ENCODE peak calls at places on chromosomes 3 and 15, in eight cellular contexts. W is left ventricle myocardium inferior; K is heart right ventricle; D is lower lobe of right lung; O is neuronal stem cell; U is CD4-positive, CD25-positive, alpha-beta regulatory T cell; C is right lobe of liver; Y is CD8-positive, alpha-beta T cell. Z is an unnamed sample.

GRCh38 chr3:194910414-194910979 is 224.8 kb downstream of the FAM43A start:
- DNase-seq in D (no peak), K (no peak), C (no peak), W (no peak), Y (no peak), O (no peak), U (no peak), Z (no peak)

GRCh38 chr3:190902292-190902691 is 39.8 kb upstream of the GMNC start:
- DNase-seq in C (no peak), O (no peak), W (no peak), U (no peak), D (no peak), Y (no peak), K (no peak), Z (no peak)

GRCh38 chr3:45362161-45362560 is 26.2 kb upstream of the LARS2 start:
- DNase-seq in W (no peak), U (no peak), O (no peak), D (no peak), K (no peak), C (no peak), Y (no peak), Z (no peak)

GRCh38 chr3:126441256-126441880 is 34.3 kb downstream of the ZXDC start:
- DNase-seq in O (no peak), C (peak; percentile 37), K (no peak), W (no peak), D (no peak), U (no peak), Y (no peak), Z (no peak)

GRCh38 chr3:112629425-112629824 is 11.5 kb downstream of the CCDC80 start:
- DNase-seq in C (no peak), O (no peak), U (no peak), W (peak; percentile 40), D (no peak), Y (no peak), K (peak; percentile 50), Z (peak; percentile 69)

GRCh38 chr15:88704791-88705768 is 66.3 kb downstream of the ISG20 start:
- DNase-seq in O (peak; percentile 24), W (peak; percentile 33), U (no peak), C (no peak), Y (no peak), K (peak; percentile 49), D (no peak), Z (no peak)

GRCh38 chr3:43062040-43062555 is 43.8 kb downstream of the POMGNT2 start:
- DNase-seq in O (no peak), K (no peak), W (no peak), U (no peak), Y (no peak), C (no peak), D (no peak), Z (no peak)

GRCh38 chr15:88303455-88303854 is 46.9 kb upstream of the NTRK3 start:
- DNase-seq in Y (no peak), C (no peak), K (no peak), O (no peak), W (no peak), U (no peak), D (no peak), Z (no peak)

GRCh38 chr3:29668728-29669127 is 387.9 kb downstream of the RBMS3 start:
- DNase-seq in U (no peak), C (no peak), Y (no peak), O (no peak), D (no peak), K (no peak), W (no peak), Z (no peak)

GRCh38 chr15:65414841-65415621 is 7.7 kb downstream of the IGDCC4 start:
- DNase-seq in K (no peak), O (peak; percentile 79), D (no peak), Y (no peak), W (peak; percentile 49), C (no peak), U (no peak), Z (peak; percentile 71)

GRCh38 chr15:96466548-96466947 is 136.0 kb downstream of the NR2F2 start:
- DNase-seq in K (no peak), O (no peak), Y (no peak), U (no peak), C (no peak), W (no peak), D (no peak), Z (no peak)

GRCh38 chr3:171347017-171347979 is 112.9 kb downstream of the TNIK start:
- DNase-seq in K (no peak), D (no peak), U (no peak), C (no peak), Y (no peak), O (no peak), W (no peak), Z (no peak)

GRCh38 chr3:171346582-171346981 is 113.6 kb downstream of the TNIK start:
- DNase-seq in Y (no peak), O (no peak), U (no peak), C (no peak), K (no peak), W (no peak), D (no peak), Z (no peak)

GRCh38 chr3:171346011-171346410 is 114.2 kb downstream of the TNIK start:
- DNase-seq in D (no peak), W (no peak), C (no peak), O (no peak), K (no peak), U (no peak), Y (no peak), Z (no peak)

GRCh38 chr3:171343688-171344087 is 116.5 kb downstream of the TNIK start:
- DNase-seq in D (no peak), C (no peak), W (no peak), O (no peak), Y (no peak), U (no peak), K (no peak), Z (no peak)

GRCh38 chr3:171345112-171345843 is 114.9 kb downstream of the TNIK start:
- DNase-seq in U (no peak), K (no peak), W (no peak), O (no peak), C (no peak), D (no peak), Y (no peak), Z (no peak)
- H3K4me1 ChIP-seq in U (no peaks in the 10 kb centered on the region), K (peaks cover 8% of the 10 kb centered on the region), W (peaks cover 63% of the 10 kb centered on the region), O (peaks cover 1% of the 10 kb centered on the region), C (peaks cover 15% of the 10 kb centered on the region), D (peaks cover 15% of the 10 kb centered on the region), Y (no peaks in the 10 kb centered on the region), Z (peaks cover 44% of the 10 kb centered on the region)

GRCh38 chr3:99877180-99877579 is 59.5 kb downstream of the CMSS1 start:
- DNase-seq in K (no peak), C (no peak), W (no peak), O (no peak), D (no peak), U (no peak), Y (no peak), Z (no peak)
- H3K4me1 ChIP-seq in K (peaks cover 17% of the 10 kb centered on the region), C (no peaks in the 10 kb centered on the region), W (peaks cover 73% of the 10 kb centered on the region), O (no peaks in the 10 kb centered on the region), D (peaks cover 39% of the 10 kb centered on the region), U (peaks cover 13% of the 10 kb centered on the region), Y (peaks cover 13% of the 10 kb centered on the region), Z (peaks cover 68% of the 10 kb centered on the region)

DNA sequence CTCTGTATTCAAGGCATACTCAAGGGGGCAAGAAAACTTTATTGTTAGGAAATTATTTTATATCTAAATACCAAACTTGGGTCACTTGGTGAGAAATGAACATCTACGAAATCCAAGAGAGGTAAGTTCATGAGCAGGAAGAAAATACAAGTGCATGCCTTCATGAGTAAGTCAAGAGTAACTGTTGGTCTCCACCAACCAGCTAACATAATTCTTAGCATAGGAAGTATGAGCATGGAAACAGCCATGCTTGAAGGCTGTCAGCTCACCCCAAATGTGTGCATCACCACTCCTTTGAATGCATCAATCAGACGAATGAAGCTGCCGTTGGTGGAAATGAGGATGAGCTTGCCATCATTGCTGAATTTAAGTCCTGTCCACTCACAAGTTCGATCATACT is 13.9 kb downstream of the PPM1M start:
- DNase-seq in W (no peak), D (no peak), Y (no peak), C (no peak), O (no peak), U (no peak), K (no peak), Z (no peak)
- H3K4me1 ChIP-seq in W (peaks cover 5% of the 10 kb centered on the region), D (peaks cover 8% of the 10 kb centered on the region), Y (peaks cover 91% of the 10 kb centered on the region), C (no peaks in the 10 kb centered on the region), O (no peaks in the 10 kb centered on the region), U (peaks cover 49% of the 10 kb centered on the region), K (no peaks in the 10 kb centered on the region), Z (no peaks in the 10 kb centered on the region)

DNA sequence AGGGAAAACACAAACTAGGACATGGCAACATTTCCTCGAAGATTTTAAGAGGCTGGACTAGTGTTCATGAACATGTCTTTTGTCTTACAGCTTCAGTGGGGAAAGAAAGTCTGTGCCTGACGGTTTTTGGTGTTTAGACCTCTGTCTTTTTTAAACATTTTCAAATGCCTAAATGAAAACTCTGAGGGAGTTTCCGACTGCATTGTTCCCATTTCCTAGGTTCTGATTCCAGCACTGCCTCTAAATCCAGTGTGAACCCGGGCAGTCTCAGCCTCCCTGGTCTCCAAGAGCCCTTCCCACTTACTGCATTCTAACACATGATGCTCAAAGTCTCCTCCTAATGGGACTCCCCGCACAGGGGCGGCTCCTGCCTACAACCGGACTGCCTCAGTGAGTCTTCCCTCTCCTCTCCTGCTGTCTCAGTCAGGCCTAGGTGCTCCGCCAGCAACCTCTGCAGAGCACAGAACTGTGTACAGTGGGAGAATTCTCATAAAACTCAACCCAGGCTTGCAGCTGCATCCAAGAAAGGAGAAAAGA is 29.0 kb downstream of the TBC1D2B start:
- DNase-seq in O (no peak), Y (no peak), U (no peak), D (no peak), C (no peak), W (no peak), K (peak; percentile 42), Z (no peak)
- H3K4me1 ChIP-seq in O (peaks cover 14% of the 10 kb centered on the region), Y (peaks cover 89% of the 10 kb centered on the region), U (peaks cover 98% of the 10 kb centered on the region), D (peaks cover 94% of the 10 kb centered on the region), C (peaks cover 32% of the 10 kb centered on the region), W (peaks cover 72% of the 10 kb centered on the region), K (peaks cover 55% of the 10 kb centered on the region), Z (peaks cover 46% of the 10 kb centered on the region)

DNA sequence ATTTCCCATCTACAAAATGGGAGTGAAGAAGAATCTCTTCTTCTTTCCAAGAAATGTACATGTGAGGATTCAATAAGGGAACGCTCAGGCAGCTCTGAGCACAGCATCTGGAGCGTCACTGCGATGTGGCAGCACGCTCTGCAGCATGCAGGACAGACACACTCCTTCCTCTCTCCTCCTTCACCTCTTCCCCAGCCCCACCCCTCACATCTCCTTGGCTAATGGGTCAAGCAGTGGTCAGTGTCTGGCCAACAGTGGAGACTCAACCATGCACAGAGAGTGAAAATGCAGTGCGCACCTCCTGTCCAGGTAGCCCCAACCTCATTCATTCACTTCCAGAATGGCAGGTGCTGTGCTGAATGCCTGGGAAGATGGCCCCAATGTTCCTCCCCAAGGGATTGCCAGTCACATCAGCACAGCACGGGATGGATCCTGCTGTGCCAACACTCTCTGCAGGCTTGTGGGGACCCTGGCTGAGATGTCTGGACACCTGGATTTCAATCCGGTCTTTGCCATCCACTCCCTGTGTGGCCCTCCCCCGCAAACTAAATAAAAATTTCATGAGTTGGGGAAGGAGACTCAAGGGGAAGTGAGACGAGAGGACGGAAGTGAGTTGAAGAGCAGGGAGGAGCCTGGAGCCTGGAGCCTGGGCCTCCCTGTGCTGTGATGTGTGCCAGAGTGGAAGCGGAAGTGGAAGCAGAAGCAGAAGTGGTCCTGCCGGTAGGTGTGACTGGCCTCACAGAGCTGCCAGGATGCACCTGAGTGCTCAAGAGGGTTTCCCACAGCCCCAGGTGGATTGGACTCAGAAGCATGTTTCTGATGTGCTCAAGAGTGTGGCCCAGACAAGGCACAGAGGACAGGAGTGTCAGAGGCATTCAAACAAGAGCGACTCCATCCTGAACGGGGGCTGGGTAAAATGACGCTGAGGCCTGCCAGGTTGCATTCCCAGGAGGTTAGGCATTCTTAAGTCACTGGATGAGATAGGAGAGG is 163.9 kb downstream of the SMAD6 start:
- DNase-seq in K (no peak), Y (peak; percentile 40), U (no peak), O (no peak), W (peak; percentile 44), D (peak; percentile 70), C (peak; percentile 49), Z (no peak)
- H3K4me1 ChIP-seq in K (peaks cover 12% of the 10 kb centered on the region), Y (no peaks in the 10 kb centered on the region), U (no peaks in the 10 kb centered on the region), O (peaks cover 3% of the 10 kb centered on the region), W (peaks cover 29% of the 10 kb centered on the region), D (peaks cover 10% of the 10 kb centered on the region), C (no peaks in the 10 kb centered on the region), Z (no peaks in the 10 kb centered on the region)

GRCh38 chr3:157301755-157302154 is 134.9 kb upstream of the PTX3 start:
- DNase-seq in Y (no peak), U (no peak), C (no peak), D (no peak), W (no peak), K (no peak), O (no peak), Z (no peak)
- H3K4me1 ChIP-seq in Y (no peaks in the 10 kb centered on the region), U (no peaks in the 10 kb centered on the region), C (no peaks in the 10 kb centered on the region), D (no peaks in the 10 kb centered on the region), W (no peaks in the 10 kb centered on the region), K (no peaks in the 10 kb centered on the region), O (no peaks in the 10 kb centered on the region), Z (no peaks in the 10 kb centered on the region)